ENCODE peak calls at places on chromosomes 12 and 14, in eight cellular contexts. M is heart left ventricle, I is fibroblast of villous mesenchyme, X is adrenal gland, C is OCI-LY7, B is cardiac fibroblast, D is PC-9, H is glutamatergic neuron. W is an unnamed sample.
A peak's percentile ranks its signal among the peaks of the same experiment; 100 is the strongest.

GRCh38 chr14:102479777-102480176 is 29.8 kb downstream of the ANKRD9 start:
- DNase-seq in M (peak; percentile 64), I (peak; percentile 34), X (peak; percentile 84), C (no peak), B (no peak), D (no peak), H (no peak), W (no peak)

GRCh38 chr12:50390284-50390683 is 6.1 kb downstream of the FAM186A start:
- DNase-seq in M (no peak), I (peak; percentile 87), X (peak; percentile 52), C (no peak), B (peak; percentile 79), D (peak; percentile 33), H (no peak), W (no peak)

GRCh38 chr12:47133981-47134380 is 54.2 kb upstream of the AMIGO2 start:
- DNase-seq in M (no peak), I (no peak), X (no peak), C (no peak), B (no peak), D (no peak), H (no peak), W (no peak)

GRCh38 chr14:69535230-69535848 is 39.3 kb downstream of the CCDC177 start:
- DNase-seq in M (no peak), I (peak; percentile 47), X (peak; percentile 77), C (no peak), B (peak; percentile 70), D (peak; percentile 34), H (peak; percentile 71), W (no peak)

GRCh38 chr12:102406033-102406584 is 74.3 kb downstream of the IGF1 start:
- DNase-seq in M (peak; percentile 32), I (no peak), X (peak; percentile 61), C (no peak), B (peak; percentile 11), D (no peak), H (peak; percentile 22), W (no peak)

GRCh38 chr14:100983710-100984109 is 80.2 kb upstream of the RTL1 start:
- DNase-seq in M (no peak), I (no peak), X (no peak), C (no peak), B (no peak), D (no peak), H (no peak), W (no peak)

GRCh38 chr12:111093428-111094142 is 173.2 kb upstream of the MYL2 start:
- DNase-seq in M (no peak), I (no peak), X (no peak), C (peak; percentile 70), B (no peak), D (no peak), H (no peak), W (peak; percentile 72)

GRCh38 chr12:116924558-116925453 is 14.1 kb downstream of the FBXW8 start:
- DNase-seq in M (no peak), I (peak; percentile 69), X (no peak), C (peak; percentile 83), B (peak; percentile 52), D (peak; percentile 16), H (no peak), W (no peak)

GRCh38 chr12:14774944-14775651 is 28.2 kb downstream of the WBP11 start:
- DNase-seq in M (peak; percentile 29), I (peak; percentile 80), X (peak; percentile 75), C (peak; percentile 49), B (peak; percentile 69), D (peak; percentile 55), H (peak; percentile 29), W (peak; percentile 54)

GRCh38 chr14:94864421-94865195 is 94.7 kb upstream of the GSC start:
- DNase-seq in M (peak; percentile 10), I (no peak), X (no peak), C (no peak), B (no peak), D (no peak), H (peak; percentile 44), W (no peak)

GRCh38 chr14:93969082-93969828 is 7.1 kb downstream of the ASB2 start:
- DNase-seq in M (no peak), I (no peak), X (no peak), C (peak; percentile 78), B (no peak), D (no peak), H (no peak), W (no peak)

GRCh38 chr12:10900530-10900929 is 8.8 kb downstream of the TAS2R13 start:
- DNase-seq in M (no peak), I (no peak), X (no peak), C (no peak), B (no peak), D (no peak), H (no peak), W (no peak)

GRCh38 chr12:10904686-10905085 is 4.7 kb downstream of the TAS2R13 start:
- DNase-seq in M (no peak), I (no peak), X (no peak), C (no peak), B (no peak), D (no peak), H (no peak), W (no peak)

GRCh38 chr12:10896854-10897253 is 12.5 kb downstream of the TAS2R13 start:
- DNase-seq in M (no peak), I (no peak), X (no peak), C (no peak), B (no peak), D (no peak), H (no peak), W (no peak)

GRCh38 chr12:10900972-10901371 is 8.4 kb downstream of the TAS2R13 start:
- DNase-seq in M (no peak), I (no peak), X (no peak), C (no peak), B (no peak), D (no peak), H (no peak), W (no peak)

DNA sequence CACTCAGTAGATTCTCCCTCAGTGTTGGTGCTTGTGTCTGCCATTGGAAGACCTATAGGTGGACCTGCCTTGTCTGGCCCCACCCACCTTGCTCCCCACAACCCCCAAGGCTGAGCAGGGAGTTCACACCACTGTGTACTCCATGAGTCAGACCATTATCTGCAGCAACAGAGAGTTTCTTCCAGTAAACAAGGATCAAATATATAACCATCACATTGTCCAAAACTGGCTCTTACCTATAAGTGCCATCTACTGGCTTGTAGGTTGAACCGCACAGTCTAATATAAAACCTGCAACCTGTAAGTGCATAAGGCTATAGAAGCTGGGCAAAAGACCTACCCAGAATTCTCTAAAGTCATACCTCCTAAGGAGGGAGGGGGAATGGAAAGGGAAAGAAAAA is 7.9 kb downstream of the TAS2R13 start:
- DNase-seq in M (no peak), I (no peak), X (no peak), C (no peak), B (peak; percentile 4), D (no peak), H (no peak), W (no peak)
- TF ChIP-seq CTCF in M (no peak), I (no peak), X (no peak), C (peak; percentile 47), B (no peak), D (no peak), H (no peak), W (no peak)

DNA sequence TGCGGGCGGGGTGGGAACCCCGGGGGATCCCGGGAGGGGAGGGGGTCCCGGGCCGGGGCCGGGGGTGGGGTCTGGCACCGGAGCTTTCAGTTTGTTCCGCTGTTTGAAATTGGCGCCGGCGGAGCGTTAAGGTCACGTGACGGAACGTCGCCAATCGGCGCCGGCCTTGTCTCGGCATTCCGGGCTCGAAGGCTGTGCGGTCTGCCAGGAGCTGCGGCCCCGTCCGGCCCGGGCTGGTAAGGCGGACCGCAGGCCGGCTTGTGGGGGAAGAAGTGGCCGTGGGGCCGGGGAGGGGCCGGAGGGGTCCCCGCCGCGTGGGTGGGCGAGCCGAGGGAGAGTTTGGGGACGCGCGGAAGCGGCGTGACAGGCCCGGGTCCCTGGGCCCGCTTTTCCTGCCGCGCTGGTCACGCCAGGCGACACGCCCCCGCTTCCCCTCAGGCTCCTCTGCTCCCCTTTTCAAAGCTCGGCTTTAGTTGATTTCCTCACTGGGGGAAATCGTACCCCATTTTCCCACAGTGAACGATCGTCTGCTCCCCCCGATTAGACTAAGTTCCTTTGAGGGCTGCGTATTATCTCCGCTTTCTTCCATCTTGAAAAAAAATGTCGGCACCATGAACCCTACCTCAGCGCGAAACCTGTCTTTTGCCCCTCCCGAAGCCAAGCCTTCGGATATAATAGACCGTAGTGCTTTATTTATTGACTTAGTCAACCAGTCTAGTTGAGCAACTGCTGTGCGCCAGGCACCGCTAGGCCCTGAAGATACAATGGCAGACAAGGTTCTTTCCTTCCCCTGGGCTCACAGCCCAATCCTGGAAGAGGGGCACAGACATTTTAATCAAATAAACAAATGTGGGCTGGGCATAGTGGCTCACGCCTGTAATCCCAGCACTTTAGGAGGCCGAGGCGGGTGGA is at the start of the genes FOXM1 and RHNO1:
- DNase-seq in M (peak; percentile 90), I (peak; percentile 89), X (peak; percentile 95), C (peak; percentile 90), B (peak; percentile 92), D (peak; percentile 94), H (peak; percentile 92), W (peak; percentile 95)
- TF ChIP-seq CTCF in M (peak; percentile 36), I (peak; percentile 6), X (no peak), C (no peak), B (no peak), D (no peak), H (no peak), W (no peak)

GRCh38 chr14:88750945-88751344 is 41.8 kb downstream of the EML5 start:
- DNase-seq in M (no peak), I (no peak), X (no peak), C (no peak), B (no peak), D (no peak), H (no peak), W (no peak)

GRCh38 chr14:88749139-88749538 is 43.6 kb downstream of the EML5 start:
- DNase-seq in M (no peak), I (peak; percentile 11), X (no peak), C (no peak), B (no peak), D (no peak), H (no peak), W (no peak)

GRCh38 chr14:88748288-88748687 is 44.5 kb downstream of the EML5 start:
- DNase-seq in M (no peak), I (no peak), X (no peak), C (no peak), B (no peak), D (no peak), H (no peak), W (no peak)

GRCh38 chr14:88753873-88754272 is 38.9 kb downstream of the EML5 start:
- DNase-seq in M (no peak), I (no peak), X (no peak), C (no peak), B (no peak), D (no peak), H (no peak), W (no peak)

DNA sequence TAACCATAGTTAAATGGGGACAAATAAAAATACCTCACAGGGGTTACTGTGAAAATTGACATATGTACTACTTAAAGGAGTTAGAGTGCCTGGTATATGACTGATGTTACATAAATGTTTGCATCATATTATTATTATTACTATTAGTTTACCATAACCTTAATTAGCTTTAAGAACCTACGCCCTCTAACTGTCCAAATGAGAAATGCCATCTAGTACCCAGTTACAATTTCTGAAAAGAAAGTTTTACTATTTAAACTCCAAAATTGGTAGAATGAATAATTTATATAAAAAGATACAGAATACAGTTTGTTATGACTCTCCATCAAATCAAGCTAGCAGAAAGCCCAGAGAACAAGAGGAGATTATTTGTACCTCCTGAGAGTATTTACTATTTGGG is 42.3 kb downstream of the EML5 start:
- DNase-seq in M (no peak), I (no peak), X (no peak), C (no peak), B (no peak), D (no peak), H (no peak), W (no peak)
- TF ChIP-seq CTCF in M (no peak), I (no peak), X (no peak), C (peak; percentile 63), B (no peak), D (no peak), H (no peak), W (no peak)

GRCh38 chr12:120358412-120359158 is 10.4 kb downstream of the MSI1 start:
- DNase-seq in M (no peak), I (no peak), X (no peak), C (no peak), B (no peak), D (peak; percentile 11), H (no peak), W (no peak)
- TF ChIP-seq CTCF in M (no peak), I (no peak), X (no peak), C (peak; percentile 59), B (no peak), D (no peak), H (no peak), W (no peak)